ENCODE peak calls at places on chromosomes 7 and 10, in seven cellular contexts. One of them, this sample, is unnamed.

GRCh38 chr10:89351402-89352038 is 23.7 kb downstream of the IFIT3 start:
- DNase-seq in MCF 10A: peak; percentile 26
- DNase-seq in body of pancreas: no peak
- DNase-seq in cardiac muscle cell: peak; percentile 39
- DNase-seq in AG04450: no peak
- DNase-seq in pancreas: no peak
- DNase-seq in adrenal gland: no peak
- DNase-seq in this sample: no peak

GRCh38 chr7:103687272-103687671 is 241.3 kb upstream of the SLC26A5 start:
- DNase-seq in MCF 10A: no peak
- DNase-seq in body of pancreas: no peak
- DNase-seq in cardiac muscle cell: no peak
- DNase-seq in AG04450: no peak
- DNase-seq in pancreas: no peak
- DNase-seq in adrenal gland: no peak
- DNase-seq in this sample: no peak

GRCh38 chr10:102327641-102328040 is 67.9 kb upstream of the NFKB2 start:
- DNase-seq in MCF 10A: no peak
- DNase-seq in body of pancreas: no peak
- DNase-seq in cardiac muscle cell: no peak
- DNase-seq in AG04450: no peak
- DNase-seq in pancreas: no peak
- DNase-seq in adrenal gland: no peak
- DNase-seq in this sample: no peak

GRCh38 chr7:150990416-150991186 is at the start of gene NOS3:
- DNase-seq in MCF 10A: peak; percentile 24
- DNase-seq in body of pancreas: no peak
- DNase-seq in cardiac muscle cell: no peak
- DNase-seq in AG04450: no peak
- DNase-seq in pancreas: no peak
- DNase-seq in adrenal gland: no peak
- DNase-seq in this sample: peak; percentile 12

GRCh38 chr10:67452892-67453291 is 243.1 kb downstream of the CTNNA3 start:
- DNase-seq in MCF 10A: no peak
- DNase-seq in body of pancreas: no peak
- DNase-seq in cardiac muscle cell: no peak
- DNase-seq in AG04450: no peak
- DNase-seq in pancreas: no peak
- DNase-seq in adrenal gland: peak; percentile 23
- DNase-seq in this sample: no peak

GRCh38 chr7:157515342-157516041 is 178.7 kb downstream of the DNAJB6 start:
- DNase-seq in MCF 10A: no peak
- DNase-seq in body of pancreas: no peak
- DNase-seq in cardiac muscle cell: no peak
- DNase-seq in AG04450: no peak
- DNase-seq in pancreas: no peak
- DNase-seq in adrenal gland: no peak
- DNase-seq in this sample: no peak

GRCh38 chr7:129684777-129685176 is 73.3 kb downstream of the NRF1 start:
- DNase-seq in MCF 10A: no peak
- DNase-seq in body of pancreas: no peak
- DNase-seq in cardiac muscle cell: peak; percentile 37
- DNase-seq in AG04450: no peak
- DNase-seq in pancreas: no peak
- DNase-seq in adrenal gland: no peak
- DNase-seq in this sample: no peak

GRCh38 chr10:133440633-133441285 is 13.0 kb upstream of the SCART1 start:
- DNase-seq in MCF 10A: no peak
- DNase-seq in body of pancreas: no peak
- DNase-seq in cardiac muscle cell: no peak
- DNase-seq in AG04450: no peak
- DNase-seq in pancreas: peak; percentile 0
- DNase-seq in adrenal gland: no peak
- DNase-seq in this sample: peak; percentile 18

GRCh38 chr7:3157541-3158287 is 114.0 kb upstream of the CARD11 start:
- DNase-seq in MCF 10A: peak; percentile 53
- DNase-seq in body of pancreas: no peak
- DNase-seq in cardiac muscle cell: peak; percentile 52
- DNase-seq in AG04450: no peak
- DNase-seq in pancreas: no peak
- DNase-seq in adrenal gland: no peak
- DNase-seq in this sample: no peak

GRCh38 chr10:11631890-11632587 is 20.6 kb upstream of the USP6NL start:
- DNase-seq in MCF 10A: no peak
- DNase-seq in body of pancreas: no peak
- DNase-seq in cardiac muscle cell: no peak
- DNase-seq in AG04450: no peak
- DNase-seq in pancreas: no peak
- DNase-seq in adrenal gland: no peak
- DNase-seq in this sample: no peak

GRCh38 chr7:93923946-93924345 is 2.4 kb downstream of the GNG11 start:
- DNase-seq in MCF 10A: no peak
- DNase-seq in body of pancreas: no peak
- DNase-seq in cardiac muscle cell: no peak
- DNase-seq in AG04450: no peak
- DNase-seq in pancreas: no peak
- DNase-seq in adrenal gland: no peak
- DNase-seq in this sample: no peak

GRCh38 chr10:90417056-90417455 is 440.8 kb downstream of the HTR7 start:
- DNase-seq in MCF 10A: peak; percentile 80
- DNase-seq in body of pancreas: no peak
- DNase-seq in cardiac muscle cell: peak; percentile 88
- DNase-seq in AG04450: peak; percentile 69
- DNase-seq in pancreas: no peak
- DNase-seq in adrenal gland: no peak
- DNase-seq in this sample: no peak

GRCh38 chr10:61904711-61905445 is 3.4 kb downstream of the ARID5B start:
- DNase-seq in MCF 10A: peak; percentile 91
- DNase-seq in body of pancreas: peak; percentile 28
- DNase-seq in cardiac muscle cell: peak; percentile 78
- DNase-seq in AG04450: no peak
- DNase-seq in pancreas: no peak
- DNase-seq in adrenal gland: peak; percentile 40
- DNase-seq in this sample: peak; percentile 40

GRCh38 chr7:64045301-64046040 is at the start of gene ZNF727:
- DNase-seq in MCF 10A: no peak
- DNase-seq in body of pancreas: peak; percentile 53
- DNase-seq in cardiac muscle cell: no peak
- DNase-seq in AG04450: no peak
- DNase-seq in pancreas: peak; percentile 63
- DNase-seq in adrenal gland: peak; percentile 32
- DNase-seq in this sample: peak; percentile 54

GRCh38 chr10:108388716-108389115 is 1224.2 kb upstream of the SORCS1 start:
- DNase-seq in MCF 10A: no peak
- DNase-seq in body of pancreas: no peak
- DNase-seq in cardiac muscle cell: no peak
- DNase-seq in AG04450: no peak
- DNase-seq in pancreas: no peak
- DNase-seq in adrenal gland: no peak
- DNase-seq in this sample: no peak

GRCh38 chr10:16770141-16770540 is 47.1 kb downstream of the RSU1 start:
- DNase-seq in MCF 10A: no peak
- DNase-seq in body of pancreas: no peak
- DNase-seq in cardiac muscle cell: no peak
- DNase-seq in AG04450: no peak
- DNase-seq in pancreas: no peak
- DNase-seq in adrenal gland: no peak
- DNase-seq in this sample: no peak

GRCh38 chr10:71378341-71379117 is 18.2 kb upstream of the CDH23 start:
- DNase-seq in MCF 10A: no peak
- DNase-seq in body of pancreas: no peak
- DNase-seq in cardiac muscle cell: no peak
- DNase-seq in AG04450: no peak
- DNase-seq in pancreas: no peak
- DNase-seq in adrenal gland: no peak
- DNase-seq in this sample: no peak

GRCh38 chr7:66043681-66044497 is 31.7 kb upstream of the ASL start:
- DNase-seq in MCF 10A: no peak
- DNase-seq in body of pancreas: peak; percentile 80
- DNase-seq in cardiac muscle cell: peak; percentile 39
- DNase-seq in AG04450: no peak
- DNase-seq in pancreas: peak; percentile 73
- DNase-seq in adrenal gland: peak; percentile 50
- DNase-seq in this sample: peak; percentile 80

GRCh38 chr10:34655286-34656170 is 159.6 kb downstream of the PARD3 start:
- DNase-seq in MCF 10A: peak; percentile 69
- DNase-seq in body of pancreas: peak; percentile 57
- DNase-seq in cardiac muscle cell: peak; percentile 84
- DNase-seq in AG04450: peak; percentile 39
- DNase-seq in pancreas: peak; percentile 34
- DNase-seq in adrenal gland: peak; percentile 75
- DNase-seq in this sample: peak; percentile 89

GRCh38 chr7:55105952-55106351 is 87.1 kb downstream of the EGFR start:
- DNase-seq in MCF 10A: no peak
- DNase-seq in body of pancreas: no peak
- DNase-seq in cardiac muscle cell: no peak
- DNase-seq in AG04450: no peak
- DNase-seq in pancreas: no peak
- DNase-seq in adrenal gland: no peak
- DNase-seq in this sample: no peak

GRCh38 chr10:128463991-128464755 is 337.9 kb upstream of the MKI67 start:
- DNase-seq in MCF 10A: peak; percentile 38
- DNase-seq in body of pancreas: no peak
- DNase-seq in cardiac muscle cell: peak; percentile 16
- DNase-seq in AG04450: peak; percentile 39
- DNase-seq in pancreas: peak; percentile 66
- DNase-seq in adrenal gland: peak; percentile 40
- DNase-seq in this sample: peak; percentile 45

GRCh38 chr10:115624448-115624847 is 531.3 kb downstream of the ATRNL1 start:
- DNase-seq in MCF 10A: peak; percentile 27
- DNase-seq in body of pancreas: no peak
- DNase-seq in cardiac muscle cell: no peak
- DNase-seq in AG04450: no peak
- DNase-seq in pancreas: no peak
- DNase-seq in adrenal gland: no peak
- DNase-seq in this sample: no peak

GRCh38 chr7:50664461-50664922 is 99.3 kb upstream of the DDC start:
- DNase-seq in MCF 10A: peak; percentile 88
- DNase-seq in body of pancreas: no peak
- DNase-seq in cardiac muscle cell: peak; percentile 64
- DNase-seq in AG04450: no peak
- DNase-seq in pancreas: no peak
- DNase-seq in adrenal gland: no peak
- DNase-seq in this sample: no peak

GRCh38 chr7:52540041-52540440 is 495.4 kb upstream of the POM121L12 start:
- DNase-seq in MCF 10A: peak; percentile 16
- DNase-seq in body of pancreas: no peak
- DNase-seq in cardiac muscle cell: no peak
- DNase-seq in AG04450: no peak
- DNase-seq in pancreas: no peak
- DNase-seq in adrenal gland: no peak
- DNase-seq in this sample: no peak
- TF ChIP-seq CTCF in MCF 10A: no peak
- TF ChIP-seq CTCF in body of pancreas: no peak
- TF ChIP-seq CTCF in cardiac muscle cell: no peak
- TF ChIP-seq CTCF in AG04450: no peak
- TF ChIP-seq CTCF in pancreas: no peak
- TF ChIP-seq CTCF in adrenal gland: no peak
- TF ChIP-seq CTCF in this sample: no peak

DNA sequence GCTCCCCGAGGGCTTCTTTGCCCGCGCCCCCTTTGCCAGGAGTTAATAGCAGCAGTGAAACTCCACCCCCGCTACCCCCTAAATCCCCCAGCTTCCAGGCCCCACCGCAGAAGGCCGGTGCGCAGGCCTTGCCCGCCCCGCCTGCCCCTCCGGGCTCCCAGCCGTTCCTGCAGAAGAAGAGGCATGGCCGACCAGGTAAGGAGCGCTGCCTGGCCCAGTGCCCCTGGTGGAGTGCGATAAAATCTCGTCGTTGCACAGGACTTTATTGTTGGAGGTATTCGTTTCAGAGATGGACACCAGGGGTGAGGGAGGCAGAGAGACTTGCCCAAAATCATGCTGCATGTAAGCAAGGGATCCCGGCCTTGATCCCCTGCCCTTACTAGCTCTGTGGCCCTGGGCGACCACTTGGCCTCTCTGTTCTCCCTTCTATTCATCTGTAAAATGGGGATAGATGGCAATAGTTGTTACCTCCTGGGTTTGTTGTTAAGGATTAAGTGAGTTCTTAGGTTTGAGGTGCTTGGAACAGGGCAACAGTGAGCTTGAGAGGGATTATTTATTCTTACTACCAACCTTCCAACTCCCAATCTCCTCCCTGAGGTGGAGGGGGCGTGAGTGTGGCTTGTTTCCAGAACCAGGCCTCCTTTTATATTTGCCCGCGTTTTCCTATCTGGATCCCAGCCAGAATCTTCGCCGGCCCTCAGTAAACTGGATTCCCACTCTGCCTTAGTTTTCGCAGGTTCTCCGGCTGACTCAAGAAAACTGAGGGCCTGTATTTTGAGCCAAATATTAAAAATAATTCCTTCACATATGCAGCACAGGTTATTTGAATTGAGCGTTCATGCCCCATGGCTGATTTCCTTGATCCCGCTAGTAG is 78.3 kb downstream of the WIPF3 start:
- DNase-seq in MCF 10A: no peak
- DNase-seq in body of pancreas: peak; percentile 49
- DNase-seq in cardiac muscle cell: no peak
- DNase-seq in AG04450: no peak
- DNase-seq in pancreas: peak; percentile 30
- DNase-seq in adrenal gland: no peak
- DNase-seq in this sample: peak; percentile 59
- TF ChIP-seq CTCF in MCF 10A: no peak
- TF ChIP-seq CTCF in body of pancreas: peak; percentile 25
- TF ChIP-seq CTCF in cardiac muscle cell: no peak
- TF ChIP-seq CTCF in AG04450: no peak
- TF ChIP-seq CTCF in pancreas: no peak
- TF ChIP-seq CTCF in adrenal gland: no peak
- TF ChIP-seq CTCF in this sample: no peak

DNA sequence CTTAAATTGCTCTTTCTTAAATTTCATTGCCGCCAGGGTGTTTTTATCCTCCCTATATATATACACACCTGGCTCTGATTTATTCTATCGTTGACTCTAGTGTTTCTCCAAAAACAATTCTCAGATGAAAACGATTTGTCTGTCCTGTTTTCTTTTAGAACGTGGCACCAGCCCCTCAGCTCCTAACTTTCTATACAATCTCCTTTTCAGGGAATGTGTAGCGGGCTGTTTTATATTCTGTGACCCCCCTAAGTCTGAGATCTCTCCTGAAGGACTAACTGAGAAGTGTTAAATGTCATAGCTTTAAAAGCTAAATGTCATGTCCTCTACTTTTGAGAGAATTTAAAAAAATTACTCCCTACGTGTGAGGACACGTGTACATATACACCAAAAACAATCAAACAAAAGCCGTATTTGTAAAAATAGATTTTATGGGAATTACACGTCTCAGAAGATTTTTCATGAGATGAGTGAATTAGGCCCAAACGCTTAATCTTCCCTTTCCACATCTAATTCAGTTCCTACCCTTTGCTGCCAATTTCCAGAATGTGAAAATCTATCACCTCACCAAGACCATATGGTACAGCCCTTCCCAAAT is 791 bp upstream of the CTTNBP2 start:
- DNase-seq in MCF 10A: no peak
- DNase-seq in body of pancreas: no peak
- DNase-seq in cardiac muscle cell: no peak
- DNase-seq in AG04450: no peak
- DNase-seq in pancreas: no peak
- DNase-seq in adrenal gland: no peak
- DNase-seq in this sample: no peak
- TF ChIP-seq CTCF in MCF 10A: no peak
- TF ChIP-seq CTCF in body of pancreas: no peak
- TF ChIP-seq CTCF in cardiac muscle cell: peak; percentile 0
- TF ChIP-seq CTCF in AG04450: no peak
- TF ChIP-seq CTCF in pancreas: no peak
- TF ChIP-seq CTCF in adrenal gland: no peak
- TF ChIP-seq CTCF in this sample: no peak

GRCh38 chr10:127021771-127022170 is 116.5 kb downstream of the DOCK1 start:
- DNase-seq in MCF 10A: no peak
- DNase-seq in body of pancreas: no peak
- DNase-seq in cardiac muscle cell: no peak
- DNase-seq in AG04450: no peak
- DNase-seq in pancreas: no peak
- DNase-seq in adrenal gland: no peak
- DNase-seq in this sample: no peak
- TF ChIP-seq CTCF in MCF 10A: no peak
- TF ChIP-seq CTCF in body of pancreas: no peak
- TF ChIP-seq CTCF in cardiac muscle cell: no peak
- TF ChIP-seq CTCF in AG04450: no peak
- TF ChIP-seq CTCF in pancreas: no peak
- TF ChIP-seq CTCF in adrenal gland: no peak
- TF ChIP-seq CTCF in this sample: no peak

This sample was measured in mucosa of descending colon.